ENCODE peak calls at places on chromosomes 12 and 14, in five cellular contexts. B, Q, H, V and U are unnamed samples.

GRCh38 chr12:7716391-7716790 is 5.2 kb downstream of the DPPA3 start:
- DNase-seq in Q (no peak), H (no peak), V (no peak), B (no peak), U (no peak)

GRCh38 chr12:44574586-44574985 is 301.5 kb downstream of the NELL2 start:
- DNase-seq in H (no peak), V (no peak), Q (no peak), B (no peak), U (no peak)

GRCh38 chr14:100827140-100827517 is 1.2 kb downstream of the MEG3 start:
- DNase-seq in B (no peak), H (no peak), Q (no peak), V (no peak), U (no peak)

GRCh38 chr12:24705741-24706358 is 243.1 kb downstream of the BCAT1 start:
- DNase-seq in B (no peak), Q (no peak), V (no peak), H (no peak), U (no peak)

GRCh38 chr12:108568653-108569154 is 6.3 kb downstream of the ISCU start:
- DNase-seq in Q (peak; percentile 43), B (no peak), H (no peak), V (no peak), U (no peak)

GRCh38 chr12:81401241-81401640 is 323.4 kb downstream of the ACSS3 start:
- DNase-seq in V (no peak), H (no peak), Q (no peak), B (no peak), U (no peak)

GRCh38 chr14:96509457-96510090 is 7.4 kb downstream of the PAPOLA start:
- DNase-seq in Q (no peak), V (no peak), H (no peak), B (no peak), U (no peak)

GRCh38 chr12:131452444-131452860 is 258.4 kb upstream of the SFSWAP start:
- DNase-seq in V (no peak), Q (no peak), H (no peak), B (no peak), U (no peak)

GRCh38 chr12:103801709-103802585 is 39.1 kb downstream of the NT5DC3 start:
- DNase-seq in Q (no peak), H (no peak), V (no peak), B (no peak), U (no peak)

GRCh38 chr14:63493246-63493645 is 49.9 kb downstream of the PPP2R5E start:
- DNase-seq in H (no peak), B (no peak), V (no peak), Q (no peak), U (no peak)

GRCh38 chr12:109098142-109098652 is 800 bp downstream of the UNG start:
- DNase-seq in B (peak; percentile 52), Q (no peak), V (peak; percentile 19), H (no peak), U (peak; percentile 78)

GRCh38 chr14:61290686-61291085 is 9.5 kb upstream of the TMEM30B start:
- DNase-seq in Q (no peak), V (no peak), H (no peak), B (no peak), U (no peak)

GRCh38 chr14:95327558-95328374 is 8.1 kb upstream of the CLMN start:
- DNase-seq in B (no peak), H (no peak), V (no peak), Q (no peak), U (no peak)

GRCh38 chr12:7806863-7807487 is 17.8 kb downstream of the NANOG start:
- DNase-seq in B (peak; percentile 33), Q (peak; percentile 15), V (peak; percentile 70), H (peak; percentile 61), U (peak; percentile 55)

GRCh38 chr14:79117561-79117960 is 947.4 kb downstream of the NRXN3 start:
- DNase-seq in Q (no peak), B (no peak), H (no peak), V (no peak), U (no peak)

GRCh38 chr12:125683748-125684381 is 618.6 kb downstream of the AACS start:
- DNase-seq in Q (no peak), V (no peak), B (peak; percentile 29), H (no peak), U (peak; percentile 41)

GRCh38 chr12:115341442-115341841 is 657.5 kb upstream of the TBX3 start:
- DNase-seq in B (no peak), H (peak; percentile 94), V (peak; percentile 93), Q (no peak), U (no peak)

GRCh38 chr14:51167587-51168219 is 72.3 kb upstream of the TMX1 start:
- DNase-seq in H (no peak), V (no peak), B (no peak), Q (no peak), U (no peak)

GRCh38 chr14:100885196-100886030 is 18.1 kb downstream of the RTL1 start:
- DNase-seq in H (peak; percentile 52), V (no peak), Q (no peak), B (no peak), U (no peak)

GRCh38 chr14:88987516-88987915 is 163.1 kb downstream of the TTC8 start:
- DNase-seq in Q (no peak), B (no peak), H (no peak), V (peak; percentile 67), U (no peak)

GRCh38 chr12:7667025-7667575 is 1.4 kb upstream of the APOBEC1 start:
- DNase-seq in Q (no peak), B (no peak), H (no peak), V (peak; percentile 29), U (no peak)

GRCh38 chr12:53005215-53005985 is 856 bp upstream of the EIF4B start:
- DNase-seq in V (no peak), B (no peak), Q (no peak), H (peak; percentile 74), U (no peak)

GRCh38 chr12:28192145-28192544 is 1.9 kb downstream of the CCDC91 start:
- DNase-seq in Q (no peak), B (no peak), H (no peak), V (no peak), U (no peak)

GRCh38 chr12:123390415-123391093 is 6.6 kb downstream of the KMT5A start:
- DNase-seq in H (no peak), B (no peak), V (no peak), Q (no peak), U (no peak)

GRCh38 chr12:65327207-65328076 is 49.0 kb downstream of the MSRB3 start:
- DNase-seq in H (no peak), B (no peak), V (no peak), Q (no peak), U (peak; percentile 47)

GRCh38 chr12:25322918-25323773 is 72.4 kb upstream of the KRAS start:
- DNase-seq in Q (no peak), H (no peak), V (peak; percentile 16), B (no peak), U (no peak)

GRCh38 chr12:48881652-48882324 is 16.1 kb upstream of the RND1 start:
- DNase-seq in B (no peak), Q (no peak), V (no peak), H (no peak), U (no peak)

GRCh38 chr14:75578099-75578785 is at the start of gene FLVCR2:
- DNase-seq in Q (peak; percentile 40), H (peak; percentile 88), V (peak; percentile 48), B (peak; percentile 63), U (peak; percentile 65)

GRCh38 chr14:102688290-102688689 is 89.0 kb upstream of the TRAF3 start:
- DNase-seq in V (no peak), H (no peak), B (no peak), Q (no peak), U (no peak)

GRCh38 chr12:40953076-40953475 is 235.0 kb upstream of the PDZRN4 start:
- DNase-seq in V (peak; percentile 51), H (no peak), Q (no peak), B (no peak), U (no peak)

GRCh38 chr12:95277139-95277538 is 59.5 kb downstream of the VEZT start:
- DNase-seq in B (no peak), V (peak; percentile 43), H (no peak), Q (no peak), U (no peak)